ENCODE peak calls at places on chromosomes 16 and 17, in six cellular contexts. E, K, B, F, H and W are unnamed samples.

GRCh38 chr17:15941781-15942180 is 3.1 kb upstream of the ADORA2B start:
- DNase-seq in E (no peak), K (no peak), B (no peak), F (no peak), H (no peak), W (no peak)

GRCh38 chr17:31580331-31581021 is 189.0 kb downstream of the RAB11FIP4 start:
- DNase-seq in E (no peak), K (no peak), B (no peak), F (peak), H (peak), W (peak)

GRCh38 chr17:71349908-71350600 is 770.8 kb upstream of the SOX9 start:
- DNase-seq in E (no peak), K (no peak), B (no peak), F (no peak), H (no peak), W (no peak)

GRCh38 chr16:57945740-57946138 is 25.2 kb downstream of the CNGB1 start:
- DNase-seq in E (no peak), K (no peak), B (no peak), F (no peak), H (no peak), W (no peak)

GRCh38 chr16:29898786-29899515 is 399 bp downstream of the SEZ6L2 start:
- DNase-seq in E (no peak), K (no peak), B (no peak), F (no peak), H (no peak), W (no peak)

GRCh38 chr17:72030067-72030899 is 90.5 kb upstream of the SOX9 start:
- DNase-seq in E (peak), K (no peak), B (peak), F (peak), H (no peak), W (peak)

GRCh38 chr17:2982854-2983636 is 80.4 kb downstream of the OR1D5 start:
- DNase-seq in E (no peak), K (no peak), B (no peak), F (peak), H (peak), W (peak)

GRCh38 chr16:19907161-19907992 is 22.7 kb upstream of the GPRC5B start:
- DNase-seq in E (peak), K (peak), B (peak), F (peak), H (peak), W (peak)

GRCh38 chr17:57519199-57519598 is 225.9 kb downstream of the CCDC182 start:
- DNase-seq in E (no peak), K (no peak), B (no peak), F (no peak), H (no peak), W (no peak)

GRCh38 chr16:47887496-47887895 is 268.3 kb downstream of the ABCC12 start:
- DNase-seq in E (no peak), K (no peak), B (no peak), F (no peak), H (no peak), W (no peak)

GRCh38 chr16:46733319-46733830 is 14.8 kb downstream of the MYLK3 start:
- DNase-seq in E (no peak), K (no peak), B (no peak), F (no peak), H (no peak), W (no peak)

GRCh38 chr16:83393196-83393981 is 414.4 kb upstream of the HSBP1 start:
- DNase-seq in E (no peak), K (no peak), B (no peak), F (no peak), H (no peak), W (no peak)

GRCh38 chr17:45784583-45785372 is 658 bp downstream of the CRHR1 start:
- DNase-seq in E (peak), K (peak), B (peak), F (peak), H (no peak), W (no peak)

GRCh38 chr16:14015948-14016347 is 55.2 kb upstream of the MRTFB start:
- DNase-seq in E (no peak), K (no peak), B (no peak), F (no peak), H (peak), W (peak)

GRCh38 chr17:28684963-28685362 is 23.0 kb downstream of the SUPT6H start:
- DNase-seq in E (no peak), K (peak), B (no peak), F (no peak), H (peak), W (peak)

GRCh38 chr16:275041-275621 is 613 bp downstream of the RGS11 start:
- DNase-seq in E (no peak), K (no peak), B (peak), F (no peak), H (no peak), W (no peak)

GRCh38 chr16:82630688-82631087 is 3.9 kb downstream of the CDH13 start:
- DNase-seq in E (no peak), K (peak), B (no peak), F (no peak), H (no peak), W (no peak)

GRCh38 chr17:3976675-3977171 is 12.5 kb upstream of the ATP2A3 start:
- DNase-seq in E (no peak), K (no peak), B (no peak), F (peak), H (peak), W (peak)